ENCODE peak calls at places on chromosome 3, in eight cellular contexts. P is HFFc6, E is HFF-Myc, D is gastrocnemius medialis, U is BJ, Q is omental fat pad, M is AG10803, B is fibroblast of pulmonary artery. S is an unnamed sample.

GRCh38 chr3:59499954-59500353 is 450.1 kb upstream of the CFAP20DC start:
- DNase-seq in P (no peak), E (no peak), D (no peak), U (no peak), Q (no peak), M (no peak), B (no peak), S (no peak)

GRCh38 chr3:62874398-62875102 is 666 bp downstream of the CADPS start:
- DNase-seq in P (no peak), E (no peak), D (no peak), U (no peak), Q (no peak), M (no peak), B (no peak), S (no peak)

GRCh38 chr3:65245133-65246076 is 557.6 kb upstream of the ADAMTS9 start:
- DNase-seq in P (no peak), E (no peak), D (no peak), U (no peak), Q (no peak), M (peak), B (peak), S (no peak)

GRCh38 chr3:104909721-104910120 is 457.0 kb upstream of the ALCAM start:
- DNase-seq in P (no peak), E (no peak), D (no peak), U (no peak), Q (no peak), M (peak), B (peak), S (no peak)

GRCh38 chr3:72665103-72665502 is 183.1 kb downstream of the SHQ1 start:
- DNase-seq in P (no peak), E (no peak), D (no peak), U (no peak), Q (no peak), M (no peak), B (no peak), S (no peak)

GRCh38 chr3:38283810-38284775 is 2.0 kb downstream of the SLC22A14 start:
- DNase-seq in P (peak), E (peak), D (no peak), U (peak), Q (no peak), M (peak), B (peak), S (no peak)

GRCh38 chr3:120858501-120858900 is 49.5 kb upstream of the STXBP5L start:
- DNase-seq in P (peak), E (no peak), D (no peak), U (no peak), Q (no peak), M (peak), B (peak), S (no peak)

GRCh38 chr3:12437861-12438260 is 46.4 kb upstream of the TSEN2 start:
- DNase-seq in P (no peak), E (no peak), D (no peak), U (no peak), Q (no peak), M (no peak), B (no peak), S (no peak)

GRCh38 chr3:55879901-55880331 is 392.8 kb upstream of the WNT5A start:
- DNase-seq in P (no peak), E (no peak), D (no peak), U (no peak), Q (no peak), M (peak), B (no peak), S (no peak)

GRCh38 chr3:13548696-13549512 is at the start of gene FBLN2:
- DNase-seq in P (no peak), E (no peak), D (no peak), U (no peak), Q (no peak), M (peak), B (peak), S (peak)

GRCh38 chr3:33023176-33024136 is 72.0 kb downstream of the CCR4 start:
- DNase-seq in P (no peak), E (no peak), D (no peak), U (no peak), Q (no peak), M (no peak), B (no peak), S (no peak)

GRCh38 chr3:177597325-177598109 is 400.2 kb upstream of the TBL1XR1 start:
- DNase-seq in P (peak), E (peak), D (peak), U (peak), Q (no peak), M (peak), B (peak), S (peak)

GRCh38 chr3:141477224-141477623 is 9.6 kb upstream of the RASA2 start:
- DNase-seq in P (peak), E (no peak), D (no peak), U (no peak), Q (no peak), M (peak), B (peak), S (no peak)

GRCh38 chr3:170425491-170426239 is 7.0 kb downstream of the CLDN11 start:
- DNase-seq in P (no peak), E (no peak), D (no peak), U (no peak), Q (no peak), M (no peak), B (no peak), S (no peak)

GRCh38 chr3:125154800-125155269 is 57.7 kb downstream of the SLC12A8 start:
- DNase-seq in P (no peak), E (no peak), D (no peak), U (no peak), Q (no peak), M (no peak), B (no peak), S (no peak)

GRCh38 chr3:169362872-169363271 is 300.6 kb downstream of the MECOM start:
- DNase-seq in P (no peak), E (no peak), D (no peak), U (no peak), Q (no peak), M (no peak), B (no peak), S (no peak)
- TF ChIP-seq CTCF in P (peak), E (no peak), D (no peak), U (no peak), Q (no peak), M (no peak), B (peak), S (no peak)

GRCh38 chr3:129038121-129038855 is 22.3 kb upstream of the GP9 start:
- DNase-seq in P (no peak), E (no peak), D (no peak), U (no peak), Q (no peak), M (no peak), B (no peak), S (no peak)
- TF ChIP-seq CTCF in P (no peak), E (no peak), D (no peak), U (no peak), Q (no peak), M (no peak), B (no peak), S (no peak)

DNA sequence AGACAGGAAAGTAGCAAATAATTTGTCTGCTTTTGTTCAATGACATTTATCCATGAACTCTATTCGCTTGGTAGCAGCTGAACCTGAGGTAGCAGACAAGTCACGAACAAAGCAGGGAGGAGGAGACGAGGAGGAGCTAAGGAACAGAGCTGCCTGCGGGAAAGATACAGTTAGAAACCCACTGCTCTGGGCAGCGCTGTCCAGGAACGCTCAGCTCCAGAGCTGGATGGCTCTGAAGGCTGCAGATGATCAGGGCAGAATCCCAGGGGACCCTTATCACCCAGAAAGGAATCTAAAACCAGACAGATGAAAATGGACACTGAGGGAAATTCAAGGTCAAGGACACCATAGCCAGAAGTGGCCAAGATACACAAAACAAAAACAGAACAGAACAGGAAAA is 257.8 kb downstream of the CD47 start:
- DNase-seq in P (no peak), E (no peak), D (no peak), U (no peak), Q (no peak), M (no peak), B (peak), S (no peak)
- TF ChIP-seq CTCF in P (no peak), E (no peak), D (no peak), U (no peak), Q (no peak), M (no peak), B (no peak), S (no peak)

DNA sequence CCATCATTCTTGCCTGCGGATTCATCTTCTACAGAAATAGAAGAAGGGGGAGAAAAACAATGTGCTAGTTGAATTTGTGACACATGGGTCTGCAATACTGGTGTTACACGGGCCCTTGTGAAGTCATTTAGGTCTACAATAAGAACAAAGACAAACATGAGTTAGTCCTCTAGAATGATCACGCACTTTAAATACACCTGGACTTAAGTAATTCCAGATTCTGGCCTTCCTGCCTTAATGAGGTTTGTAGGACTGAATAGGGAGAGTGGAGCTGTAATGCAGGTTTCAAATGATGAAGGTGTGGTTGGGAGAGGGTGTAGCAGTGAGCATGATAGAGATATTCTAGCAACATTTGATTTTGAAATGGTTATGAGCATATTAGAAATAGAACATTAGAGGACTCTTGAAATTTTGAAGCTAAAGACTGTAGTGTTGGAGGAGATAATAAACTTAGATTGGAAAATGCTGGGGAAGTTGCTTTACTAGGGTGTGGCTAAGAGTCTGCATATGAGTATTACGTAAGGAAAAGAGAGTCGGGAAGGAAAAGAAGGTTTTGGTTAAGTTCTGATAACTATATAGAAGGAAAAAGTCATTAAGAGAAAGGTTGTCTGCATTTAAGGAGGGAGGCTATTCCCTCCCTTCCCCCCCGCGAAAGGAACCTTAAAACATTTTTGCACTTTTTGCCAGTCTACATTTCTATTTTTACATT is 612 bp downstream of the EIF2A start:
- DNase-seq in P (no peak), E (no peak), D (no peak), U (no peak), Q (no peak), M (no peak), B (peak), S (no peak)
- TF ChIP-seq CTCF in P (no peak), E (no peak), D (no peak), U (no peak), Q (no peak), M (no peak), B (no peak), S (no peak)

DNA sequence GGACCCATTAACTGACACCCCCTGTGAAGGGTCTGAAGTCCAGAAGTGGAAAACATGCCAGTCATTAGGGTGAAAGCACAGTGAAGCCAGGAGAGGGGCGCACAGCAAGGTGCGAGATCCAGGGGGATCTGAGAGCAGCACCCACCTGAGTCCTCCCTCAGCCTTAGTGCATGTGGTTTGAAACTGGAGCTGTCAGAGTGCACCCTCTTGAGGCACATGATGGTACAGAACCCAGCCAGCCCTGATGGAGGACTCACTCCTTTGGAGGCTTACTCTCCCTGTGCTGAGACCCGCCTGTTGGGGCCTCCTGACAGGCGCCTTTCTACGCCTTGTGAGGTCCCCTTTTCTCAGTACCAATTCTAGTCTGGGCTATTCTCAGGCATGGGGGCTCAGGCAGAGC is 77.8 kb downstream of the IL20RB start:
- DNase-seq in P (no peak), E (no peak), D (no peak), U (no peak), Q (no peak), M (no peak), B (peak), S (no peak)
- TF ChIP-seq CTCF in P (peak), E (peak), D (no peak), U (peak), Q (no peak), M (peak), B (peak), S (no peak)

GRCh38 chr3:165346503-165346902 is 150.3 kb upstream of the SLITRK3 start:
- DNase-seq in P (no peak), E (no peak), D (no peak), U (no peak), Q (no peak), M (no peak), B (no peak), S (no peak)
- TF ChIP-seq CTCF in P (no peak), E (no peak), D (no peak), U (no peak), Q (no peak), M (no peak), B (no peak), S (no peak)

GRCh38 chr3:126475411-126476114 is at the start of gene ZXDC:
- DNase-seq in P (peak), E (peak), D (peak), U (peak), Q (peak), M (peak), B (peak), S (peak)
- TF ChIP-seq CTCF in P (peak), E (no peak), D (peak), U (peak), Q (no peak), M (peak), B (peak), S (no peak)

GRCh38 chr3:8942115-8942514 is 21.2 kb downstream of the RAD18 start:
- DNase-seq in P (no peak), E (no peak), D (no peak), U (no peak), Q (no peak), M (no peak), B (no peak), S (no peak)

GRCh38 chr3:8937064-8938020 is 25.9 kb downstream of the RAD18 start:
- DNase-seq in P (peak), E (peak), D (no peak), U (peak), Q (no peak), M (peak), B (peak), S (no peak)

GRCh38 chr3:8942746-8943488 is 20.4 kb downstream of the RAD18 start:
- DNase-seq in P (no peak), E (no peak), D (no peak), U (no peak), Q (no peak), M (no peak), B (no peak), S (no peak)

GRCh38 chr3:8932507-8932906 is 30.8 kb downstream of the RAD18 start:
- DNase-seq in P (no peak), E (no peak), D (no peak), U (no peak), Q (no peak), M (no peak), B (no peak), S (no peak)

DNA sequence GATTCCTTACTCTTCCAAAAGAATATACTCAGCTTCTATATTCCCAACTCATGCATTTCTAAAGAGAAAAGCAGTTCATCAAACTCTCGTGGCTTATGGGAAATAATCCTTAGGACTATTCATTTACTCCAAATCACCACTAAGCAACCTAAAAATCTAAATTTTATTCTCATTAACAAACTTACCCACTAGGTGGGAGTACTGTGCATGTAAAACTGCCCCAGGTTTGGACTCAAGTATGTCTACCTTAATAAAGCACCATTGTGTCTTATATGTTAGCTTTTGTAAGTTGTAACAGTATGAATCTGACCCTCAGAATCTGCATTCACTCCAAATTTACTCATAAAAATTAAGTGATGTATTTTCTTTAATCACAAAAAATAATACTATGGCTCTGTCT is 25.3 kb downstream of the RAD18 start:
- DNase-seq in P (peak), E (peak), D (no peak), U (no peak), Q (no peak), M (peak), B (peak), S (no peak)
- TF ChIP-seq CTCF in P (peak), E (peak), D (no peak), U (peak), Q (no peak), M (peak), B (peak), S (peak)

GRCh38 chr3:153285194-153285641 is 123.2 kb downstream of the RAP2B start:
- DNase-seq in P (peak), E (peak), D (no peak), U (no peak), Q (no peak), M (peak), B (peak), S (no peak)
- TF ChIP-seq CTCF in P (peak), E (no peak), D (no peak), U (peak), Q (no peak), M (peak), B (peak), S (no peak)